ENCODE peak calls at places on chromosomes 13 and 19, in seven cellular contexts. S is neural crest cell, A is sigmoid colon, O is HCT116, R is AG09319, C is foreskin fibroblast, L is GM10248. K is an unnamed sample.

GRCh38 chr19:2381151-2381822 is 21.2 kb downstream of the TMPRSS9 start:
- DNase-seq in S (peak; percentile 91), L (no peak), C (peak; percentile 41), O (no peak), R (no peak), A (no peak), K (no peak)

GRCh38 chr19:34313188-34313587 is 51.8 kb upstream of the GPI start:
- DNase-seq in O (no peak), S (no peak), A (no peak), R (no peak), C (peak; percentile 23), L (no peak), K (no peak)

GRCh38 chr19:2061936-2062729 is 11.1 kb upstream of the MKNK2 start:
- DNase-seq in O (no peak), S (no peak), C (no peak), R (no peak), L (no peak), A (no peak), K (no peak)

GRCh38 chr19:5281588-5281987 is 59.0 kb downstream of the PTPRS start:
- DNase-seq in C (peak; percentile 14), O (no peak), A (peak; percentile 92), L (no peak), R (peak; percentile 19), S (no peak), K (no peak)

GRCh38 chr19:38209671-38210457 is 14.2 kb downstream of the DPF1 start:
- DNase-seq in C (peak; percentile 56), R (no peak), O (no peak), S (no peak), A (peak; percentile 92), L (no peak), K (no peak)

GRCh38 chr13:76993021-76993420 is 1.1 kb downstream of the CLN5 start:
- DNase-seq in O (no peak), C (peak; percentile 31), S (no peak), R (no peak), L (no peak), A (no peak), K (no peak)

GRCh38 chr19:33302974-33303790 is 848 bp upstream of the CEBPA start:
- DNase-seq in R (no peak), C (peak; percentile 55), O (no peak), L (no peak), S (peak; percentile 52), A (peak; percentile 81), K (peak; percentile 69)

GRCh38 chr19:42170715-42171114 is 38.5 kb upstream of the POU2F2 start:
- DNase-seq in A (no peak), L (no peak), O (no peak), R (no peak), C (no peak), S (no peak), K (no peak)

GRCh38 chr13:110341445-110342247 is 34.6 kb downstream of the COL4A2 start:
- DNase-seq in C (no peak), L (peak; percentile 40), O (no peak), R (no peak), S (no peak), A (no peak), K (no peak)

GRCh38 chr13:110338441-110339101 is 31.5 kb downstream of the COL4A2 start:
- DNase-seq in L (no peak), R (no peak), O (no peak), A (peak; percentile 92), C (peak; percentile 32), S (no peak), K (no peak)

GRCh38 chr13:110340812-110341444 is 33.8 kb downstream of the COL4A2 start:
- DNase-seq in S (no peak), A (peak; percentile 98), O (no peak), L (peak; percentile 40), C (peak; percentile 53), R (no peak), K (no peak)

GRCh38 chr13:110339263-110339662 is 32.2 kb downstream of the COL4A2 start:
- DNase-seq in S (no peak), R (no peak), L (no peak), O (no peak), A (no peak), C (no peak), K (no peak)

DNA sequence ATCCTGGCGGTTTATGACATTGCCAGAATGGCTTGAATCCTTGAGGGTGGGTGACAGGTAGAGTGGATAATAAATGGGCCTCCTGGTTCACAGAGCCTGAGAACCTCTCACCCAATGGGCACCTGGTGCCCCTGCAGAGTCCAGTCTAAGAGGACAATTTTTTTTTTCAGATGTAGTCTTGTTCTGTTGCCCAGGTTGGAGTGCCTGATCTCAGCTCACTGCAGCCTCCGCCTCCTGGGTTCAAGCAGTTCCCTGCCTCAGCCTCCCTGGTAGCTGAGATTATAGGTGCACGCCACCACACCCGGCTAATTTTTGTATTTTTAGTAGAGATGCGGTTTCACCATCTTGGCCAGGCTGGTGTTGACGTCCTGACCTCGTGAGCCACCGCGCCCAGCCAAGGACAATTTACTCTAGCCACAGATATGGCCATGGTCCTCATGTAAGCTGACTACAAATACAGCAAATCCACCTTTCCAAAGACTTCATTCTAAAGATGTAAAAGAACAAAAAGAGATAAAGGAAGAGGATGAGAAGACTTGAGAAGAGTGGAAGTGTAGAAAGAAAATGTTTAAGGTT is 33.0 kb downstream of the COL4A2 start:
- DNase-seq in A (no peak), O (no peak), S (no peak), C (no peak), R (no peak), L (no peak), K (no peak)
- TF ChIP-seq CTCF in A (no peak), O (no peak), S (no peak), C (no peak), R (no peak), L (no peak), K (no peak)

GRCh38 chr19:55538132-55538531 is 1.2 kb upstream of the SBK2 start:
- DNase-seq in O (no peak), C (no peak), L (no peak), A (no peak), S (no peak), R (no peak), K (no peak)

GRCh38 chr19:55535579-55536350 is 1.2 kb downstream of the SBK2 start:
- DNase-seq in R (no peak), C (no peak), L (no peak), S (no peak), O (no peak), A (no peak), K (no peak)

GRCh38 chr19:55537741-55538111 is 793 bp upstream of the SBK2 start:
- DNase-seq in C (no peak), O (no peak), S (no peak), R (no peak), A (no peak), L (no peak), K (no peak)

GRCh38 chr19:55536366-55536765 is 567 bp downstream of the SBK2 start:
- DNase-seq in C (no peak), O (no peak), A (no peak), R (no peak), L (no peak), S (no peak), K (no peak)

DNA sequence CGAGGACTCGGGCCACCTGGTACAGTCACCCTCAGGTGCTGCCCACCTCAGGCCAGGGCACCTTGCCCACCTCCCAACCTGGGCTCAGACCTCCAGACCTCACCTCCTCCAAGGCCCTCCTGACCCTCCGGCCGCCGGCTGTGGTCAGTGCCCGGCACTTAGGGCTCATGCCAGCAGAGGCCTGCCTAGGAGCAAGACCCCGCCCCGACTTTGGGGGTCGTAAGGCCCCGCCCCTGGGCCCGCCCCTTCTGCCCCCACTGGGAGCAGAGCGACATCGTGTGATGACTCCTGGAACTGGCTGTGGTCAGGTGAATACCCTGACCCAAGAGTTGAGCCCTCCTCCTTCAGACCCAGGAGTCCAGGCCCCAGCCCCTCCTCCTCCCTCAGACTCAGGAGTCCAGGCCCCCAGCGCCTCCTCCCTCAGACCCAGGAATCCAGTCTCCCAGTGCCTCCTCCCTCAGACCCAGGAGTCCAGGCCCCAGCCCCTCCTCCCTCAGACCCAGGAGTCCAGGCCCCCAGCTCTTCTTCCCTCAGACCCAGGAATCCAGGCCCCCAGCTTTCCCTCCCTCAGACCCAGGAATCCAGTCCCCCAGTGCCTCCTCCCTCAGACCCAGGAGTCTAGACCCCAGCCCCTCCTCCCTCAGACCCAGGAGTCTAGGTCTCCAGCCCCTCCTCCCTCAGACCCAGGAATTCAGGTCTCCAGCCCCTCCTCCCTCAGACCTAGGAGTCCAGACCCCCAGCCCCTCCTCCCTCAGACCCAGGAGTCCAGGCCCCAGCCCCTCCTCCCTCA is at the start of gene SBK2:
- DNase-seq in R (no peak), L (no peak), C (no peak), S (peak; percentile 48), A (no peak), O (no peak), K (peak; percentile 68)
- TF ChIP-seq CTCF in R (peak; percentile 3), L (no peak), C (no peak), S (peak; percentile 29), A (no peak), O (peak; percentile 25), K (peak; percentile 57)

GRCh38 chr19:43447655-43448054 is 17.8 kb downstream of the LYPD3 start:
- DNase-seq in C (no peak), L (no peak), O (no peak), R (no peak), S (no peak), A (no peak), K (no peak)

GRCh38 chr19:43441736-43442135 is 23.7 kb downstream of the LYPD3 start:
- DNase-seq in A (no peak), O (no peak), R (no peak), C (no peak), S (no peak), L (no peak), K (no peak)

GRCh38 chr19:43445426-43445825 is 20.0 kb downstream of the LYPD3 start:
- DNase-seq in O (no peak), R (no peak), S (no peak), A (no peak), L (no peak), C (no peak), K (no peak)

GRCh38 chr19:43446746-43447489 is 18.5 kb downstream of the LYPD3 start:
- DNase-seq in C (peak; percentile 51), L (peak; percentile 81), S (peak; percentile 79), O (peak; percentile 53), R (peak; percentile 39), A (peak; percentile 88), K (peak; percentile 69)

DNA sequence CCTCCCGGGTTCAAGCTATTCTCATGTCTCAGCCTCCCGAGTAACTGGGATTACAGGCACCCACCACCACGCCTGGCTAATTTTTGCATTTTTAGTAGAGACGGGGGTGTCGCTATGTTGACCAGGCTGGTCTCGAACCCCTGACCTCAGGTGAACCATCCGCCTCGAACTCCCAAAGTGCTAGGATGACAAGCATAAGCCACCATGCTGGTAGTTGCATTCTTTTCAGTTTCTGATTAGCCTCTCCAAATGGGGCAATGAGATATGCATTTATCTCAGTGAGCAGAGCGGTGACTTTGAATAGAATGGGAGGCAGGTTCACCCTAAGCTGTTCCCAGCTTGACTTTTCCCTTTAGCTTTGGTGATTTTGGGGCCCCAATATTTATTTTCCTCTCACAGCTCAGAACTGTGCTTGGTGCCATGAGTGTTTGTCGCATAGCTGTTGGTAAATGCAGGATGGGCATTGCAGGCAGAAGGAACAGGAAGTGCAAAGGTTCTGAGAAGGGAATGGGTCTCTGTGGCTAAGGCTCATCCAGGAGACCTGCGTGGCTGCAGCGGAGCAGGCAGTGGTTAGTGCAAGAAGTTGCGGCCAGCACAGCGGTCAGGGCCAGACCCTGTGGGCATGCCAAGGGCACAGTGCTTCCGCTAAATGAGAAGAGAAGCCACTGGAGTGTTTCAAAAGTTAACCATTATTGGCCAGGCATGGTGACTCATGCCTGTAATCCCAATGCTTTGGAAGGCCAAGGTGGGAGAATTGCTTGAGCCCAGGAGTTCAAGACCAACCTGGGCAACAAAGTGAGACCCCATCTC is 20.7 kb downstream of the LYPD3 start:
- DNase-seq in A (no peak), C (no peak), R (no peak), O (no peak), L (no peak), S (no peak), K (no peak)
- TF ChIP-seq CTCF in A (no peak), C (no peak), R (no peak), O (no peak), L (no peak), S (no peak), K (no peak)

DNA sequence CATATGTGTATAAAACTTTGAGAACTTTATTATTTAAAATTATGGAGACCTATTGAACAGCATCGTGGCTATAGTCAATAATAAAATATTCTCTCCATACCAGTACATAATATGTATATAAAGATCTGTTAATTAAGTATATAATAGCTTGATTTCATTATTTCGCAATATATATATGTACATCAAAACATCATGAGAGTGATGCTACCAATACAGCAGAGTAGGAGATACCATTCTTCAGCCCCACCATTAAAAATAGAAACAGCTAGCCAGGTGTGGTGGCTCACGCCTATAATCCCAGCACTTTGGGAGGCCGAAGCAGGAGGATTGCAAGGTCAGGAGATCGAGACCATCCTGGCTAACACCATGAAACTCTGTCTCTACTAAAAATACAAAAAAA is 1755.3 kb upstream of the SPRY2 start:
- DNase-seq in S (no peak), C (no peak), O (no peak), R (no peak), L (no peak), A (no peak), K (no peak)
- TF ChIP-seq CTCF in S (no peak), C (no peak), O (no peak), R (no peak), L (no peak), A (no peak), K (no peak)

K was measured in progenitor cell of endocrine pancreas.